ENCODE peak calls at places on chromosomes 3 and 15, in five cellular contexts. E, J, N, Q and O are unnamed samples. For H3K27me3, the result is how much of the 10 kb centered on the place peaks cover.

GRCh38 chr3:133488785-133489367 is 84.6 kb upstream of the CDV3 start:
- DNase-seq in E (no peak), J (peak), N (no peak), Q (peak), O (no peak)

GRCh38 chr3:50157821-50158556 is 2.9 kb downstream of the SEMA3F start:
- DNase-seq in E (no peak), J (no peak), N (no peak), Q (no peak), O (no peak)

GRCh38 chr3:56862352-56863062 is 60.8 kb upstream of the ARHGEF3 start:
- DNase-seq in E (no peak), J (no peak), N (no peak), Q (no peak), O (no peak)

GRCh38 chr3:14077310-14077709 is 47.4 kb downstream of the CHCHD4 start:
- DNase-seq in E (no peak), J (no peak), N (no peak), Q (no peak), O (no peak)

GRCh38 chr3:50241163-50241562 is 5.2 kb downstream of the GNAI2 start:
- DNase-seq in E (peak), J (peak), N (no peak), Q (peak), O (peak)

GRCh38 chr15:101637549-101638318 is 14.4 kb downstream of the TM2D3 start:
- DNase-seq in E (no peak), J (no peak), N (no peak), Q (peak), O (no peak)

GRCh38 chr3:158050461-158050860 is 55.8 kb downstream of the SHOX2 start:
- DNase-seq in E (no peak), J (no peak), N (no peak), Q (no peak), O (no peak)

GRCh38 chr15:68795298-68795848 is 25.3 kb downstream of the ANP32A start:
- DNase-seq in E (peak), J (peak), N (peak), Q (peak), O (peak)

GRCh38 chr3:21484323-21485154 is 266.5 kb downstream of the ZNF385D start:
- DNase-seq in E (peak), J (peak), N (peak), Q (peak), O (peak)

GRCh38 chr3:58004972-58005371 is 3.2 kb upstream of the FLNB start:
- DNase-seq in E (no peak), J (no peak), N (no peak), Q (no peak), O (no peak)

GRCh38 chr15:89143503-89144162 is 55.4 kb downstream of the ABHD2 start:
- DNase-seq in E (no peak), J (no peak), N (no peak), Q (no peak), O (peak)

DNA sequence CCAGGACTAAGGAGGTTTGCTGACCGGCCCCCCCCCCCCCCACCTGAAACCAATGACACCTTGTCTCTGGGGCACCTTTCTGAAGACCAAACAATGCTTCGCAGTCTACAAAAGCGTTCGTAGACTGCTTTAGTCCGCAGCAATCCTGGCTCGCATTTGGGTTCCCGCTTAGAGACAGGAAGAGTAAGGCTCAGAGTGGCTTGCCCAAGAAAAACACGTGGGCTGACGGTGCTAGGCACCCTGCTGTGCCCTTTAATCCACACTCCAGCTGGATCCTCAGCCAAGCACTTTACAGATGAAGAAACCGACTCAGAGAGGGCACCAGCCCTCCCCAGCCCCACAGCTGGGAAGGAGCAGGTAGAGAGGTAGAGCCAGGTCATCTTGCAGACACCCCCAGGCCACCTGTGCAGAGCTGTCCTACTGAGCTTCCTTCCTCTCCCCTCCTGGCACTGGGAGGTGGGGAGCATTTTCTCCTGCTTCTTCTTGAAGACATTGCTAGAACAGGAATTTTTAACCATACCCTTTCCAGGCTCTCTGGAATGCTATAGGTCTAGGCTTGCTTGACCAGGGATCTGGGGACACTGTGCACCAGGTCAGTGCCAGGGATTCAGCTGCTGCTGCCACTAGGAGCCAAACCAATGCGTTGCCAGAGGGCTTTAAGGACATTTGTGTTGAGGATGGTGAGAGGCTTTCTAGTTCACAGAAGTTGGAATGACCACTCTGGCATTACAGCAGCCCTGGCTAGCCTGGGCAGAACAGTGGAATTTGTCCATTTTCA is 1.0 kb upstream of the KLF15 start:
- DNase-seq in E (peak), J (no peak), N (no peak), Q (no peak), O (no peak)
- H3K4me3 ChIP-seq in E (peak), J (peak), N (peak), Q (peak), O (peak)

GRCh38 chr3:138944842-138945645 is 1.9 kb downstream of the FOXL2 start:
- DNase-seq in E (no peak), J (peak), N (no peak), Q (peak), O (no peak)
- H3K27me3 ChIP-seq in E (under half), J (half or more), N (under half), Q (half or more), O (under half)

DNA sequence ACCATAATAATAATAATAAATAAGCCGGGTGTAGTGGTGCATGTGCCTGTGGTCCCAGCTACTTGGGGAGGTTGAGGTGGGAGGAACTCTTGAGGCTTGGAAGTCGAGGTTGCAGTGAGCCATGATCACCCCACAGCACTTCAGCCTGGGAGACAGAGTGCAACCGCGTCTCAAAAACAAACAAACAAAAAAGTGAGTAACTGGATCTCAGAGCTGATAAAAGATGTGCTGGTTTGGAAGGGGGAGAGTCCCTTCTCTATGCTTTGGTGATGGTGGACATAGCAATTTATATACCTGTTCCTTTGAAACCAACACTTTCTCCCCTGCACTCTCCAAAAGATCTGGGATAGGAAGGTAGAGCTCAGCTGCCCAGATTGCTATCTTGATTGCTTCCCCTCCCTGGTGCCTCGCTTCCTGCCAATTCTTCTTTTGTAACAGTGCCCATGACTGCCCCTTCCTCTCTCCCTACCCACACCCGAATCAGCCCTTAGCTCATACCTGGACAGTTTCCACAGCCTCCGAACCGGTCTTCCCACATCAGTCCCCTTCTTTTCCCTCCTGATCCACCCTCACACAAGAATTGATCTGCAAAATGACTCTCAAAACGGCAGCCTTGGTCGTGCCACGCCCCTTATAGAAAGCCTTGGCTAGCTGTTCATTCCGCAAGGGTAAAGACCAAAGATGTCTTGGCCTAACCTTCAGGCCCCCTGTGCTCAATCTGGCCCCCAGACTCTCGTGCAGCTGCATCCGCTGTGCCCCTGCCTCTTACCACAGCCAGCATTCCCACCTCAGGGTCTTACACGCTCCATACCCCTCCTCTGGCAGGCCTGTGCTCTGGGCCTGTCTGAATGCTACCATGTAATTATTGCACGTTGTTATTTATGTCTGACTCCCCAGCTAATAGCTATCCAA is 54.9 kb upstream of the UBE2E1 start:
- DNase-seq in E (no peak), J (no peak), N (no peak), Q (no peak), O (no peak)
- H3K4me3 ChIP-seq in E (no peak), J (no peak), N (no peak), Q (no peak), O (no peak)

DNA sequence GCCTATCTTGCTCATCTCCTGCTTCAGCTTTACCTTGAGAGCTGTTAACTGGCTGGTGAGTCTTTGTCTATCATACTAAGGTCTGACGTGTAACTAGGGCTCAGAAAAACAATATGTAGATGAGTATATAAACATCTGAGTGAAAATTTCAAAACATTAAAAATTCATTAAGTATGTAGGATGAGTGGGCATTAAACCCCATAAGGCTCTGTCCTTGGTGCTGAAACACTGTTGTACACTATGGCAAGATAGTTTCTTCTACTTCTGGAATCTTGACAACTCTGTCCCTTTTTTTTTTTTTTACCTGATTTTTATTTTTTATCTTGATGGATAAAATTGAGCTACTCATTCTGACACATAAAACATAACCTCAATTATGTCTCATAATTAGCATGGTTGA is 54.4 kb downstream of the DGKG start:
- DNase-seq in E (no peak), J (peak), N (no peak), Q (peak), O (peak)
- H3K27me3 ChIP-seq in E (under half), J (under half), N (under half), Q (under half), O (under half)

GRCh38 chr15:90593469-90594158 is 63.9 kb downstream of the CRTC3 start:
- DNase-seq in E (no peak), J (no peak), N (no peak), Q (no peak), O (no peak)

GRCh38 chr15:90592144-90592887 is 62.6 kb downstream of the CRTC3 start:
- DNase-seq in E (no peak), J (no peak), N (no peak), Q (no peak), O (peak)

GRCh38 chr15:90588427-90588826 is 58.7 kb downstream of the CRTC3 start:
- DNase-seq in E (peak), J (no peak), N (no peak), Q (no peak), O (no peak)

GRCh38 chr15:90594297-90594696 is 64.6 kb downstream of the CRTC3 start:
- DNase-seq in E (no peak), J (no peak), N (peak), Q (no peak), O (no peak)

DNA sequence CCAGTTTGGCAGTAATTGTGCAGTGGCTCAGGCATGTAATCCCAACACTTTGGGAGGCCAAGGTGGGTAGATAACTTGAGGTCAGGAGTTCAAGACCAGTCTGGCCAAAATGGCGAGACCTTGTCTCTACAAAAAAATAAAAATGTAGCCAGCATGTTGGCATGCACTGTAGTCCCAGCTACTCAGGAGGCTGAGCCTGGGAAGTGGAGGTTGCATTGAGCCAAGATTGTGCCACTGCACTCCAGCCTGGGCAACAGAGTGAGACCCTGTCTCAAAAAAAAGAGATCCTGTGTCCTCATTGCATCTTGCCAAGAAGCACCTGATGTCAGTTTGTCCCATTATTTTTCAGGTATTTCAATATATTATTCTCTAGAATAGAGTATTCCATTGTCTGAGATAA is 61.8 kb downstream of the CRTC3 start:
- DNase-seq in E (no peak), J (no peak), N (no peak), Q (no peak), O (no peak)
- H3K4me3 ChIP-seq in E (no peak), J (no peak), N (no peak), Q (no peak), O (no peak)

GRCh38 chr15:57533062-57533735 is 58.5 kb upstream of the MYZAP start:
- DNase-seq in E (no peak), J (peak), N (no peak), Q (no peak), O (no peak)

GRCh38 chr15:57537951-57538506 is 53.7 kb upstream of the MYZAP start:
- DNase-seq in E (no peak), J (no peak), N (no peak), Q (no peak), O (no peak)

GRCh38 chr15:57529748-57530147 is 62.0 kb upstream of the MYZAP start:
- DNase-seq in E (peak), J (peak), N (no peak), Q (no peak), O (no peak)

GRCh38 chr15:57537072-57537471 is 54.6 kb upstream of the MYZAP start:
- DNase-seq in E (no peak), J (no peak), N (peak), Q (peak), O (no peak)

GRCh38 chr15:57534279-57534678 is 57.4 kb upstream of the MYZAP start:
- DNase-seq in E (no peak), J (no peak), N (no peak), Q (no peak), O (no peak)
- H3K27me3 ChIP-seq in E (under half), J (under half), N (under half), Q (under half), O (under half)

GRCh38 chr3:62414786-62415185 is 41.4 kb upstream of the FEZF2 start:
- DNase-seq in E (no peak), J (no peak), N (no peak), Q (no peak), O (peak)

GRCh38 chr3:62421275-62421674 is 47.9 kb upstream of the FEZF2 start:
- DNase-seq in E (peak), J (no peak), N (no peak), Q (no peak), O (peak)

GRCh38 chr3:62416109-62416508 is 42.8 kb upstream of the FEZF2 start:
- DNase-seq in E (no peak), J (no peak), N (no peak), Q (no peak), O (peak)

DNA sequence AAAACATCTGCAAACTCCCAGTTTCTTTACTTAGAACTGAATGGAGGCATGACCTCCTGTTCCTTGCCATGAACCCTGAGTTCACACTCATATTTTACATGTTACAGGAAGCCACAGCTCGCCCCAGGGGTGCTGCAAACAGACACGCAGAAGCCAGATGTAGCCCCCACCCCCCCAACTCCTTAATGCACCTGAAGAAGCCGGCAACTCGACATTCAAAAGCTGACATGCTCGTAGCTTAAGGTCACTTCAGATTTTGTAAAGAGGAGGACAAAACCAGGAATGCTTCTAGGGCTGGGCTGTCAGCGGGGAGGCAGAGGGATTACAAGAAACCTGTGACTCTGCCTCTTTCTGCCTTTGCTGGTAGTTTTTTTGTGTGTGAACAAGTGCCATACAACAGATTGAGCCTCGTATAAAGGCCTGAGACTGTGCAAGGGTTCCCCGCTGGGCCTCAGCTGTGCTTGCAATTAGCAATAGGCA is 42.0 kb upstream of the FEZF2 start:
- DNase-seq in E (peak), J (peak), N (no peak), Q (no peak), O (peak)
- H3K4me3 ChIP-seq in E (no peak), J (no peak), N (no peak), Q (no peak), O (no peak)

GRCh38 chr3:17035033-17035432 is 150.3 kb downstream of the PLCL2 start:
- DNase-seq in E (no peak), J (no peak), N (no peak), Q (no peak), O (no peak)
- H3K27me3 ChIP-seq in E (under half), J (under half), N (under half), Q (under half), O (under half)

DNA sequence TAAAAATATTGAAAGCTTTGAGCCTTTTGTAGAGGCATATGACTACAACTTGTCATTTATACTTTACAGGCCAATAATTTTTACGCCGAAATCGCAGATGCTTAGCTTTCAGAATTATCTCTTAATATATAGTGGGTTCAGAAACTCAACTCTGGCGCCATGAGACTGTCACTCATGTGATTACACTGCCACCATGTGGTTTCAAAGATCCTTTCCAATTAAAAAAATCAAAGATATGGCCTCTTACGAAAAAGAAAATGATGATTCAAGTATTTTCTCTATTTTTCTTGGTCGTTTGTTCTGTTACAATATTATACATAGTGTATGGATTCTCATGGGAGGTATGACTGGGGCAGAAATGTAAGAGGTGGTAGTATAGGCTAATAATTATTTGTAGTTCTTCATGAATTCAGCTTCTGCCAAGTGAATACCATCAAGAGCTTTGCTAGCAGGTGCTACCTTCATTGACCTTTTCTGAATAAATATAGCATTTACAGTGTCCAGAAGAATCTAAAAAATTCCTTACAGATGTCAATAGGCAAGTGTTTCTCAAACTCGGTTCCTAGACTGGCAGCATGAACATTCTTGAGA is 751.7 kb upstream of the GOLIM4 start:
- DNase-seq in E (peak), J (peak), N (no peak), Q (peak), O (peak)
- H3K4me3 ChIP-seq in E (peak), J (no peak), N (no peak), Q (no peak), O (no peak)

DNA sequence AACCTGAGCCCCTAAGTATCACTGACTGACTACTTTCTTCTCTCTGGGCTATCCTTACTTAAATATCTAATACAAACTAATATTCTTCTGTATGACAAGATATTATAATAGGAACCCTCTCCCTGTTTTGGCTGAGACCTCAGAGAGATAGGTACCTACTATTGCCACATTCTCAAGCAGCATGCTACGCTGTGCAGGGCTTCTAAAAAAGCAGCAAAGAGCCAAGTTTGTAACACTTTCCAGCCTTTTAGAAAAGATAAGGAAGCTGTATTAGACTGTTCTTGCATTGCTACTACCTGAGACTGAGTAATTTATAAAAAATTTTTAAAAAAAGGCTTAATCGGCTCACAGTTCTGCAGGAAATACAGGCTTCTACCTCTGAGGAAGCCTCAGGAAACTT is 126.8 kb upstream of the ABI3BP start:
- DNase-seq in E (no peak), J (no peak), N (no peak), Q (no peak), O (no peak)
- H3K27me3 ChIP-seq in E (under half), J (under half), N (under half), Q (under half), O (under half)